ENCODE peak calls at places on chromosomes 16 and 17, in nine cellular contexts. One of them, this sample, is unnamed.

GRCh38 chr16:86663691-86664517 is 85.6 kb downstream of the FOXL1 start:
- DNase-seq in hepatocyte: no peak
- DNase-seq in spleen: no peak
- DNase-seq in PC-9: no peak
- DNase-seq in transverse colon: no peak
- DNase-seq in RWPE1: no peak
- DNase-seq in A549: peak
- DNase-seq in cardiac muscle cell: peak
- DNase-seq in mucosa of descending colon: no peak
- DNase-seq in this sample: peak

GRCh38 chr17:57862990-57863667 is 13.3 kb upstream of the MRPS23 start:
- DNase-seq in hepatocyte: no peak
- DNase-seq in spleen: no peak
- DNase-seq in PC-9: no peak
- DNase-seq in transverse colon: no peak
- DNase-seq in RWPE1: no peak
- DNase-seq in A549: no peak
- DNase-seq in cardiac muscle cell: no peak
- DNase-seq in mucosa of descending colon: no peak
- DNase-seq in this sample: no peak

GRCh38 chr16:86508947-86509758 is 1.2 kb upstream of the FOXF1 start:
- DNase-seq in hepatocyte: peak
- DNase-seq in spleen: no peak
- DNase-seq in PC-9: no peak
- DNase-seq in transverse colon: peak
- DNase-seq in RWPE1: peak
- DNase-seq in A549: peak
- DNase-seq in cardiac muscle cell: peak
- DNase-seq in mucosa of descending colon: peak
- DNase-seq in this sample: peak

GRCh38 chr16:24778676-24779075 is 49.2 kb downstream of the TNRC6A start:
- DNase-seq in hepatocyte: no peak
- DNase-seq in spleen: no peak
- DNase-seq in PC-9: no peak
- DNase-seq in transverse colon: no peak
- DNase-seq in RWPE1: no peak
- DNase-seq in A549: no peak
- DNase-seq in cardiac muscle cell: no peak
- DNase-seq in mucosa of descending colon: no peak
- DNase-seq in this sample: no peak

GRCh38 chr16:13839577-13839976 is 80.4 kb upstream of the ERCC4 start:
- DNase-seq in hepatocyte: no peak
- DNase-seq in spleen: no peak
- DNase-seq in PC-9: no peak
- DNase-seq in transverse colon: no peak
- DNase-seq in RWPE1: no peak
- DNase-seq in A549: no peak
- DNase-seq in cardiac muscle cell: no peak
- DNase-seq in mucosa of descending colon: no peak
- DNase-seq in this sample: no peak

GRCh38 chr16:57663917-57664661 is 4.0 kb upstream of the ADGRG3 start:
- DNase-seq in hepatocyte: no peak
- DNase-seq in spleen: peak
- DNase-seq in PC-9: no peak
- DNase-seq in transverse colon: no peak
- DNase-seq in RWPE1: no peak
- DNase-seq in A549: no peak
- DNase-seq in cardiac muscle cell: no peak
- DNase-seq in mucosa of descending colon: no peak
- DNase-seq in this sample: no peak

GRCh38 chr16:88427376-88427775 is 25.7 kb upstream of the ZFPM1 start:
- DNase-seq in hepatocyte: no peak
- DNase-seq in spleen: no peak
- DNase-seq in PC-9: no peak
- DNase-seq in transverse colon: no peak
- DNase-seq in RWPE1: no peak
- DNase-seq in A549: no peak
- DNase-seq in cardiac muscle cell: no peak
- DNase-seq in mucosa of descending colon: no peak
- DNase-seq in this sample: no peak

GRCh38 chr17:82332669-82333278 is 792 bp downstream of the SECTM1 start:
- DNase-seq in hepatocyte: peak
- DNase-seq in spleen: peak
- DNase-seq in PC-9: peak
- DNase-seq in transverse colon: peak
- DNase-seq in RWPE1: peak
- DNase-seq in A549: peak
- DNase-seq in cardiac muscle cell: peak
- DNase-seq in mucosa of descending colon: peak
- DNase-seq in this sample: peak

GRCh38 chr17:35612924-35613521 is 25.9 kb downstream of the AP2B1 start:
- DNase-seq in hepatocyte: peak
- DNase-seq in spleen: no peak
- DNase-seq in PC-9: peak
- DNase-seq in transverse colon: peak
- DNase-seq in RWPE1: peak
- DNase-seq in A549: peak
- DNase-seq in cardiac muscle cell: peak
- DNase-seq in mucosa of descending colon: no peak
- DNase-seq in this sample: peak

GRCh38 chr17:2710075-2710803 is 1.3 kb downstream of the CLUH start:
- DNase-seq in hepatocyte: no peak
- DNase-seq in spleen: no peak
- DNase-seq in PC-9: peak
- DNase-seq in transverse colon: no peak
- DNase-seq in RWPE1: no peak
- DNase-seq in A549: no peak
- DNase-seq in cardiac muscle cell: no peak
- DNase-seq in mucosa of descending colon: no peak
- DNase-seq in this sample: no peak

GRCh38 chr16:75433732-75434413 is 570 bp upstream of the CFDP1 start:
- DNase-seq in hepatocyte: peak
- DNase-seq in spleen: peak
- DNase-seq in PC-9: peak
- DNase-seq in transverse colon: peak
- DNase-seq in RWPE1: peak
- DNase-seq in A549: peak
- DNase-seq in cardiac muscle cell: peak
- DNase-seq in mucosa of descending colon: no peak
- DNase-seq in this sample: peak

GRCh38 chr17:80008383-80008840 is 27.3 kb downstream of the TBC1D16 start:
- DNase-seq in hepatocyte: peak
- DNase-seq in spleen: peak
- DNase-seq in PC-9: peak
- DNase-seq in transverse colon: peak
- DNase-seq in RWPE1: peak
- DNase-seq in A549: peak
- DNase-seq in cardiac muscle cell: peak
- DNase-seq in mucosa of descending colon: peak
- DNase-seq in this sample: peak

GRCh38 chr17:11389583-11389982 is 148.6 kb downstream of the SHISA6 start:
- DNase-seq in hepatocyte: no peak
- DNase-seq in spleen: no peak
- DNase-seq in PC-9: no peak
- DNase-seq in transverse colon: no peak
- DNase-seq in RWPE1: no peak
- DNase-seq in A549: no peak
- DNase-seq in cardiac muscle cell: no peak
- DNase-seq in mucosa of descending colon: no peak
- DNase-seq in this sample: no peak

GRCh38 chr16:7601100-7601499 is 268.5 kb downstream of the RBFOX1 start:
- DNase-seq in hepatocyte: no peak
- DNase-seq in spleen: no peak
- DNase-seq in PC-9: no peak
- DNase-seq in transverse colon: no peak
- DNase-seq in RWPE1: no peak
- DNase-seq in A549: no peak
- DNase-seq in cardiac muscle cell: no peak
- DNase-seq in mucosa of descending colon: no peak
- DNase-seq in this sample: no peak

DNA sequence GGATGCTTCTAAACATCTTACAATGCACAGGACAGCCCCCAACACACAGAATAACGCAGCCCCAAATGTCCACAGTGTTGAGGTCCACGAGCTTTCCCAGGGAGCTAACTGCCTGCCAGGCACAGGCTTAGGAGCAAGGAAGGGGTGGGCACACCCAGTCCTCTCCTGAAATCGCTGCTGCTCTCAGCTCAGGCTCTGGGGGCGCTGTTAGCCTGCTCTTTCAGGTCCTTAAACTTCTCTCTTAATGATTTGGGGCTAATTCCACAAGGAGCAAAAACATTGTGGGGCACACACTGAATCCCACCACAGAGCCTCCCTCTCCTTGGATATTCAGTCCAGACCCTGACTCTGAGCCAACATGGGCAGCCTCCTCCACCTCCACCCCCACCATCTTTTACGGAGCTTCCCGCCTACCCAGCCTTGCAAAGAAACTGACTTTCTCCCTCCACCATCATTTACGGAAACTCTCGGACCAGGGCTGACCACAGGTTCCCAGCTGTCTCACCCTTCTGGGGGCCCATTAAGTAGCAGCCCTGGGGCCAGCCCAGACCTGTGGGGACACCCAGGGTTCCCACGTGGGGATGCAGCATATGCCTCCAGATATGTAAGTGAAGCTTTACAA is 1.1 kb downstream of the CD300H start:
- DNase-seq in hepatocyte: peak
- DNase-seq in spleen: peak
- DNase-seq in PC-9: no peak
- DNase-seq in transverse colon: peak
- DNase-seq in RWPE1: peak
- DNase-seq in A549: peak
- DNase-seq in cardiac muscle cell: peak
- DNase-seq in mucosa of descending colon: no peak
- DNase-seq in this sample: peak
- TF ChIP-seq CTCF in hepatocyte: peak
- TF ChIP-seq CTCF in spleen: peak
- TF ChIP-seq CTCF in PC-9: peak
- TF ChIP-seq CTCF in transverse colon: peak
- TF ChIP-seq CTCF in RWPE1: peak
- TF ChIP-seq CTCF in A549: peak
- TF ChIP-seq CTCF in cardiac muscle cell: peak
- TF ChIP-seq CTCF in mucosa of descending colon: no peak
- TF ChIP-seq CTCF in this sample: peak

GRCh38 chr17:4539025-4539424 is 16.2 kb downstream of the MYBBP1A start:
- DNase-seq in hepatocyte: no peak
- DNase-seq in spleen: no peak
- DNase-seq in PC-9: peak
- DNase-seq in transverse colon: no peak
- DNase-seq in RWPE1: no peak
- DNase-seq in A549: no peak
- DNase-seq in cardiac muscle cell: no peak
- DNase-seq in mucosa of descending colon: no peak
- DNase-seq in this sample: no peak

GRCh38 chr17:4541041-4541327 is 14.2 kb downstream of the MYBBP1A start:
- DNase-seq in hepatocyte: no peak
- DNase-seq in spleen: no peak
- DNase-seq in PC-9: no peak
- DNase-seq in transverse colon: no peak
- DNase-seq in RWPE1: no peak
- DNase-seq in A549: no peak
- DNase-seq in cardiac muscle cell: no peak
- DNase-seq in mucosa of descending colon: no peak
- DNase-seq in this sample: no peak

GRCh38 chr17:4541328-4542002 is 13.7 kb downstream of the MYBBP1A start:
- DNase-seq in hepatocyte: no peak
- DNase-seq in spleen: no peak
- DNase-seq in PC-9: no peak
- DNase-seq in transverse colon: no peak
- DNase-seq in RWPE1: no peak
- DNase-seq in A549: no peak
- DNase-seq in cardiac muscle cell: no peak
- DNase-seq in mucosa of descending colon: no peak
- DNase-seq in this sample: no peak

GRCh38 chr17:4539576-4540223 is 15.5 kb downstream of the MYBBP1A start:
- DNase-seq in hepatocyte: no peak
- DNase-seq in spleen: no peak
- DNase-seq in PC-9: no peak
- DNase-seq in transverse colon: no peak
- DNase-seq in RWPE1: no peak
- DNase-seq in A549: no peak
- DNase-seq in cardiac muscle cell: no peak
- DNase-seq in mucosa of descending colon: no peak
- DNase-seq in this sample: no peak

GRCh38 chr17:4540224-4541040 is 14.8 kb downstream of the MYBBP1A start:
- DNase-seq in hepatocyte: no peak
- DNase-seq in spleen: peak
- DNase-seq in PC-9: no peak
- DNase-seq in transverse colon: no peak
- DNase-seq in RWPE1: no peak
- DNase-seq in A549: no peak
- DNase-seq in cardiac muscle cell: no peak
- DNase-seq in mucosa of descending colon: no peak
- DNase-seq in this sample: no peak
- TF ChIP-seq CTCF in hepatocyte: peak
- TF ChIP-seq CTCF in spleen: no peak
- TF ChIP-seq CTCF in PC-9: no peak
- TF ChIP-seq CTCF in transverse colon: no peak
- TF ChIP-seq CTCF in RWPE1: no peak
- TF ChIP-seq CTCF in A549: peak
- TF ChIP-seq CTCF in cardiac muscle cell: peak
- TF ChIP-seq CTCF in mucosa of descending colon: no peak
- TF ChIP-seq CTCF in this sample: no peak

DNA sequence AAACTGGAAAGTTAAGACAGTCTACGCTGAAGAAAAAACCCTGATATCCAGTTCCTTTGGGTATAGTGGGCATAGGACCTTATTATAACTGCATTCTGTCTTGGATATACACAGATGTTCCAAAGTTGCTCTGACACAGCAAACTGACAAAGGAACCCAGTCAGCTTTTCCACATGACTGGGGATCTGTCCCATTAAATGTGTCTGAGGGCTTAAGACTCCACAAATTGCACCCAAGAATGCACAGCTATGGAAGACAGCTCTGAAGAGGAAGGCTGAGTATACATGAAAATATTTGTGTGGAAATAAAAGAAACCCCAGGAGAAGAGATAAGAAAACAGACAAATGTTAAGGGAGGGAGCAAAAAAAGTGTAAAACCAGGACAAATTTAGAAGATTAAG is 114.1 kb downstream of the SPAG9 start:
- DNase-seq in hepatocyte: no peak
- DNase-seq in spleen: no peak
- DNase-seq in PC-9: no peak
- DNase-seq in transverse colon: no peak
- DNase-seq in RWPE1: no peak
- DNase-seq in A549: no peak
- DNase-seq in cardiac muscle cell: peak
- DNase-seq in mucosa of descending colon: no peak
- DNase-seq in this sample: no peak
- TF ChIP-seq CTCF in hepatocyte: no peak
- TF ChIP-seq CTCF in spleen: no peak
- TF ChIP-seq CTCF in PC-9: no peak
- TF ChIP-seq CTCF in transverse colon: no peak
- TF ChIP-seq CTCF in RWPE1: no peak
- TF ChIP-seq CTCF in A549: no peak
- TF ChIP-seq CTCF in cardiac muscle cell: no peak
- TF ChIP-seq CTCF in mucosa of descending colon: no peak
- TF ChIP-seq CTCF in this sample: no peak

DNA sequence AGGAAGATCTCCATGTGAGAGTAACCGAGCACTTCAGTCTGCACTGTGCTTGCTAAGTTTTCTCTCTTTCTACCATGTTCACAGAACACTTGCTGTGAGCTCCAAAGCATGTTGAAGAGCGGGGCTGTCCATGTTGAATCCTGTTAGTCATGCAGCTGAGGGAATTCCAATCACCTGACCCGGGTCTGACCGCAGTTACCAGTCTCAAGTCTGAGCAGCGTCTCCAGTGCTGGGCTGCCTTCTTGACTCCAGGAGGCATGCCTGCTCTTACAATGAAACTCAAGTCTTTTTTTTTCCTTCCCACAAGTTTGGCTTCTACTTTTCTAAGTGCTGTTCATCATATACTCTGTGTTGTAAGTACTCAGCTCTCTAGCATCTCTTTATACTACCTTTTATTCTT is 44.3 kb downstream of the HOXB1 start:
- DNase-seq in hepatocyte: peak
- DNase-seq in spleen: no peak
- DNase-seq in PC-9: no peak
- DNase-seq in transverse colon: no peak
- DNase-seq in RWPE1: peak
- DNase-seq in A549: peak
- DNase-seq in cardiac muscle cell: peak
- DNase-seq in mucosa of descending colon: no peak
- DNase-seq in this sample: peak
- TF ChIP-seq CTCF in hepatocyte: no peak
- TF ChIP-seq CTCF in spleen: no peak
- TF ChIP-seq CTCF in PC-9: no peak
- TF ChIP-seq CTCF in transverse colon: no peak
- TF ChIP-seq CTCF in RWPE1: no peak
- TF ChIP-seq CTCF in A549: no peak
- TF ChIP-seq CTCF in cardiac muscle cell: peak
- TF ChIP-seq CTCF in mucosa of descending colon: no peak
- TF ChIP-seq CTCF in this sample: no peak